ENCODE peak calls at places on chromosomes 1 and 21, in nine cellular contexts. A is HCT116, E is prostate gland, X is K562, F is suprapubic skin, M is transverse colon, S is GM23338, Z is esophagus muscularis mucosa, O is endothelial cell of umbilical vein. B is an unnamed sample. For H3K4me1, the result is how much of the 10 kb centered on the place peaks cover.

GRCh38 chr1:64163972-64164371 is 39.5 kb upstream of the UBE2U start:
- DNase-seq in A (no peak), E (no peak), X (no peak), F (no peak), M (no peak), S (peak), Z (no peak), O (peak), B (no peak)

GRCh38 chr1:153040950-153041631 is at the start of gene SPRR2D:
- DNase-seq in A (peak), E (no peak), X (no peak), F (no peak), M (no peak), S (no peak), Z (no peak), O (no peak), B (no peak)

GRCh38 chr1:2906105-2906504 is 104.6 kb upstream of the TTC34 start:
- DNase-seq in A (no peak), E (no peak), X (no peak), F (no peak), M (no peak), S (no peak), Z (no peak), O (no peak), B (no peak)

GRCh38 chr1:83931658-83932253 is 67.2 kb downstream of the TTLL7 start:
- DNase-seq in A (peak), E (peak), X (peak), F (no peak), M (no peak), S (peak), Z (no peak), O (peak), B (no peak)

GRCh38 chr1:108190686-108191416 is 9.3 kb downstream of the SLC25A24 start:
- DNase-seq in A (no peak), E (no peak), X (peak), F (no peak), M (no peak), S (no peak), Z (no peak), O (no peak), B (no peak)

GRCh38 chr1:150268342-150268705 is 492 bp downstream of the APH1A start:
- DNase-seq in A (no peak), E (peak), X (peak), F (no peak), M (peak), S (no peak), Z (no peak), O (peak), B (peak)

GRCh38 chr1:186206046-186206564 is 168.9 kb downstream of the TPR start:
- DNase-seq in A (no peak), E (no peak), X (no peak), F (no peak), M (no peak), S (peak), Z (no peak), O (no peak), B (no peak)

GRCh38 chr21:35933466-35933865 is 126.9 kb downstream of the SETD4 start:
- DNase-seq in A (peak), E (no peak), X (no peak), F (peak), M (peak), S (peak), Z (peak), O (peak), B (no peak)

GRCh38 chr21:27104749-27105439 is 138.0 kb upstream of the ADAMTS5 start:
- DNase-seq in A (no peak), E (no peak), X (no peak), F (no peak), M (no peak), S (no peak), Z (no peak), O (no peak), B (no peak)

GRCh38 chr1:109620396-109620817 is 770 bp downstream of the AMPD2 start:
- DNase-seq in A (no peak), E (no peak), X (peak), F (peak), M (peak), S (no peak), Z (no peak), O (no peak), B (no peak)

GRCh38 chr1:22918644-22919043 is 54.0 kb downstream of the LACTBL1 start:
- DNase-seq in A (no peak), E (no peak), X (no peak), F (no peak), M (no peak), S (no peak), Z (no peak), O (no peak), B (no peak)

GRCh38 chr1:11691302-11691914 is at the start of gene DRAXIN:
- DNase-seq in A (no peak), E (no peak), X (no peak), F (no peak), M (no peak), S (peak), Z (no peak), O (no peak), B (no peak)

GRCh38 chr1:15757016-15757543 is 1.5 kb upstream of the FBLIM1 start:
- DNase-seq in A (no peak), E (no peak), X (no peak), F (no peak), M (no peak), S (no peak), Z (no peak), O (no peak), B (no peak)

GRCh38 chr1:91165033-91165654 is 143.3 kb upstream of the ZNF644 start:
- DNase-seq in A (peak), E (peak), X (peak), F (peak), M (peak), S (peak), Z (peak), O (peak), B (peak)

GRCh38 chr1:201011616-201012015 is 11.9 kb downstream of the KIF21B start:
- DNase-seq in A (no peak), E (no peak), X (no peak), F (no peak), M (no peak), S (no peak), Z (no peak), O (no peak), B (peak)

GRCh38 chr1:1403543-1404112 is 3.5 kb downstream of the MRPL20 start:
- DNase-seq in A (no peak), E (no peak), X (no peak), F (no peak), M (no peak), S (no peak), Z (no peak), O (no peak), B (no peak)
- H3K4me1 ChIP-seq in A (under half), E (under half), X (under half), F (under half), M (under half), S (under half), Z (under half), O (under half), B (under half)

GRCh38 chr1:172143384-172144025 is 277.0 kb upstream of the C1orf105 start:
- DNase-seq in A (no peak), E (no peak), X (no peak), F (no peak), M (no peak), S (no peak), Z (no peak), O (peak), B (no peak)

GRCh38 chr1:172145231-172145651 is 275.2 kb upstream of the C1orf105 start:
- DNase-seq in A (no peak), E (no peak), X (no peak), F (no peak), M (no peak), S (peak), Z (no peak), O (peak), B (no peak)

GRCh38 chr1:172145656-172146055 is 274.8 kb upstream of the C1orf105 start:
- DNase-seq in A (no peak), E (no peak), X (no peak), F (no peak), M (no peak), S (no peak), Z (no peak), O (no peak), B (no peak)

GRCh38 chr1:172146149-172146850 is 274.2 kb upstream of the C1orf105 start:
- DNase-seq in A (no peak), E (no peak), X (no peak), F (no peak), M (no peak), S (no peak), Z (no peak), O (no peak), B (no peak)

GRCh38 chr1:172144445-172145060 is 275.9 kb upstream of the C1orf105 start:
- DNase-seq in A (no peak), E (peak), X (no peak), F (peak), M (peak), S (no peak), Z (peak), O (peak), B (peak)
- TF ChIP-seq POLR2AphosphoS5 in A (no peak), E (peak), X (no peak), F (peak), M (peak), S (no peak), Z (peak), O (no peak), B (no peak)

GRCh38 chr1:35556494-35557117 is 597 bp downstream of the KIAA0319L start:
- DNase-seq in A (no peak), E (no peak), X (no peak), F (no peak), M (no peak), S (no peak), Z (no peak), O (no peak), B (no peak)
- H3K4me1 ChIP-seq in A (under half), E (under half), X (under half), F (half or more), M (under half), S (under half), Z (half or more), O (under half), B (half or more)

GRCh38 chr1:192807221-192807967 is 1.4 kb upstream of the RGS2 start:
- DNase-seq in A (no peak), E (no peak), X (no peak), F (no peak), M (no peak), S (no peak), Z (no peak), O (peak), B (no peak)

GRCh38 chr1:192808588-192809285 is at the start of gene RGS2:
- DNase-seq in A (peak), E (peak), X (peak), F (peak), M (peak), S (peak), Z (peak), O (peak), B (peak)

GRCh38 chr1:192807968-192808587 is 761 bp upstream of the RGS2 start:
- DNase-seq in A (no peak), E (peak), X (no peak), F (no peak), M (no peak), S (peak), Z (no peak), O (no peak), B (no peak)

GRCh38 chr1:192803501-192803900 is 5.3 kb upstream of the RGS2 start:
- DNase-seq in A (no peak), E (no peak), X (no peak), F (no peak), M (no peak), S (no peak), Z (no peak), O (no peak), B (no peak)

GRCh38 chr1:192805832-192806323 is 3.0 kb upstream of the RGS2 start:
- DNase-seq in A (peak), E (peak), X (peak), F (no peak), M (no peak), S (peak), Z (no peak), O (peak), B (no peak)
- TF ChIP-seq POLR2AphosphoS5 in A (peak), E (peak), X (no peak), F (peak), M (peak), S (no peak), Z (peak), O (no peak), B (no peak)

GRCh38 chr1:219088778-219089557 is 84.7 kb upstream of the LYPLAL1 start:
- DNase-seq in A (peak), E (no peak), X (peak), F (peak), M (peak), S (no peak), Z (no peak), O (no peak), B (peak)
- H3K4me1 ChIP-seq in A (under half), E (under half), X (under half), F (under half), M (under half), S (under half), Z (under half), O (under half), B (under half)